ENCODE peak calls at places on chromosomes 4 and X, in ten cellular contexts. H is stomach, B is HCT116, P is H1, I is sigmoid colon, Z is suprapubic skin, C is GM12878, F is spleen, S is upper lobe of left lung, Y is K562. V is an unnamed sample.

GRCh38 chrX:292900-293897 is 12.0 kb downstream of the PLCXD1 start:
- DNase-seq in B (no peak), F (peak; percentile 66), I (peak; percentile 49), H (peak; percentile 22), S (peak; percentile 62), P (no peak), C (no peak), Z (peak; percentile 58), Y (no peak), V (no peak)

GRCh38 chrX:17496407-17496806 is 121.4 kb downstream of the NHS start:
- DNase-seq in Y (no peak), Z (no peak), H (peak; percentile 54), S (no peak), C (no peak), I (no peak), B (no peak), P (no peak), F (no peak), V (no peak)

GRCh38 chr4:154164931-154165839 is 326.4 kb downstream of the DCHS2 start:
- DNase-seq in B (peak; percentile 86), Z (no peak), H (no peak), S (no peak), F (no peak), Y (no peak), I (no peak), C (peak; percentile 69), P (no peak), V (peak; percentile 18)

GRCh38 chrX:46860536-46860935 is 23.7 kb downstream of the RP2 start:
- DNase-seq in S (no peak), H (no peak), C (no peak), I (no peak), Z (no peak), P (no peak), B (no peak), Y (no peak), F (no peak), V (no peak)

GRCh38 chrX:12999422-12999821 is 24.5 kb downstream of the TMSB4X start:
- DNase-seq in H (no peak), Z (no peak), P (no peak), F (no peak), S (no peak), B (no peak), Y (no peak), C (no peak), I (no peak), V (no peak)

GRCh38 chrX:14027511-14028019 is 2.1 kb downstream of the GEMIN8 start:
- DNase-seq in I (no peak), C (peak; percentile 63), Y (peak; percentile 9), P (no peak), B (no peak), H (no peak), F (no peak), S (no peak), Z (no peak), V (no peak)

GRCh38 chr4:168449740-168450442 is 30.4 kb downstream of the DDX60L start:
- DNase-seq in S (no peak), H (no peak), P (no peak), F (no peak), C (no peak), Z (peak; percentile 81), Y (no peak), I (peak; percentile 71), B (no peak), V (peak; percentile 67)

GRCh38 chr4:76585270-76585669 is 150.2 kb downstream of the SHROOM3 start:
- DNase-seq in Y (no peak), H (no peak), B (no peak), S (no peak), F (no peak), P (no peak), Z (no peak), I (no peak), C (no peak), V (no peak)

GRCh38 chrX:10254746-10255145 is 98.0 kb downstream of the CLCN4 start:
- DNase-seq in Y (no peak), I (no peak), C (no peak), S (no peak), B (no peak), Z (no peak), P (no peak), H (no peak), F (no peak), V (no peak)

GRCh38 chr4:130576218-130576617 is 1480.3 kb downstream of the C4orf33 start:
- DNase-seq in Y (no peak), I (no peak), P (no peak), Z (no peak), B (no peak), C (no peak), H (no peak), S (no peak), F (no peak), V (no peak)

GRCh38 chr4:75069493-75070074 is 136.7 kb downstream of the PARM1 start:
- DNase-seq in Z (no peak), P (no peak), F (no peak), S (no peak), Y (no peak), I (no peak), B (no peak), C (peak; percentile 68), H (no peak), V (no peak)

GRCh38 chrX:120452131-120452530 is 17.0 kb downstream of the LAMP2 start:
- DNase-seq in H (no peak), Y (peak; percentile 34), P (peak; percentile 43), C (no peak), Z (no peak), B (no peak), I (no peak), S (no peak), F (no peak), V (no peak)

GRCh38 chrX:16946971-16947562 is 609 bp downstream of the REPS2 start:
- DNase-seq in C (no peak), I (peak; percentile 66), H (peak; percentile 41), B (no peak), Z (no peak), P (no peak), S (no peak), F (peak; percentile 85), Y (no peak), V (no peak)

GRCh38 chr4:39855909-39856512 is 121.7 kb downstream of the PDS5A start:
- DNase-seq in S (no peak), P (no peak), Y (peak; percentile 6), F (no peak), B (no peak), Z (no peak), H (no peak), I (no peak), C (no peak), V (peak; percentile 5)

GRCh38 chr4:5045099-5045498 is 6.2 kb upstream of the STK32B start:
- DNase-seq in B (no peak), P (no peak), S (no peak), H (no peak), I (no peak), F (no peak), Y (no peak), C (no peak), Z (no peak), V (no peak)

GRCh38 chrX:6226053-6226645 is 2.5 kb downstream of the NLGN4X start:
- DNase-seq in Z (no peak), S (peak; percentile 44), C (no peak), B (no peak), I (no peak), H (no peak), F (peak; percentile 77), Y (no peak), P (peak; percentile 57), V (no peak)
- H3K4me3 ChIP-seq in Z (peak overlapping the region; percentile 39), S (peak overlapping the region; percentile 51), C (no peak overlapping the region), B (no peak overlapping the region), I (peak overlapping the region; percentile 31), H (peak overlapping the region; percentile 41), F (peak overlapping the region; percentile 51), Y (no peak overlapping the region), P (peak overlapping the region; percentile 89), V (no peak overlapping the region)

DNA sequence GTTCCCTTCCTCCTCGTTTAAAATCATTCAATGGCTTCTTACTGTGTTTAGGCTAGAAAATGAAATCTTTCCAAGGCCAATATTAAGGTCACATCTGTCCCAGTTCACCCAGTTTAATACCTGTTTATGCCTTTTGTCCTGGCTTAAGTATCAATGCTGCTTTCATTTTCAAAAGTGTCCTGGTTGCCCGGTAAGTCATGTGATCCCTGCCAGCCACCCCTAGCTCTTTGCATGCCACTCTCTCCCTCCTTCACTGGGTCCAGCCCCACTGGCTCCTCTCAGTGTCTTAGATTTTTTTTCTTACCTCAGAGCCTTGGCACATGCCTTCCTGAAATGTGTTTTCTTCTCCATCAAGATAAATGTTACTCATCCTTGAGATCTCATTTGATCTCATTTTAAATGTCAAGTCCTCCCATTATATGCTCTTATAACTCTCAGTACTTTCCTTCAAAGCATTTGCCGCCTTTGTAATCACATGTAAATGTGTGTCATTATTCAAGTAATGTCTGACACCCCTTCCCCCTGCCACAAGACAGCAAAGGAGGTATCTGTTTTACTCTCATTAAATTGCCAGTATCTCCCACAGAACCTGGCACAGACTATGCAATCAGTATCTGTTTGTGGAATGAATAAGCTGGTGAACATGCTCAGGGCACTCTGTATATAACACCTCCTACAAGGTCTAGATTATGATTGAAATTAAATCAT is 472.5 kb upstream of the RPS6KA3 start:
- DNase-seq in C (no peak), Z (no peak), F (no peak), S (no peak), P (no peak), B (no peak), H (no peak), I (no peak), Y (no peak), V (no peak)
- TF ChIP-seq POLR2AphosphoS5 in C (no peak), Z (no peak), F (no peak), S (no peak), P (no peak), B (no peak), H (no peak), I (no peak), Y (no peak), V (no peak)

DNA sequence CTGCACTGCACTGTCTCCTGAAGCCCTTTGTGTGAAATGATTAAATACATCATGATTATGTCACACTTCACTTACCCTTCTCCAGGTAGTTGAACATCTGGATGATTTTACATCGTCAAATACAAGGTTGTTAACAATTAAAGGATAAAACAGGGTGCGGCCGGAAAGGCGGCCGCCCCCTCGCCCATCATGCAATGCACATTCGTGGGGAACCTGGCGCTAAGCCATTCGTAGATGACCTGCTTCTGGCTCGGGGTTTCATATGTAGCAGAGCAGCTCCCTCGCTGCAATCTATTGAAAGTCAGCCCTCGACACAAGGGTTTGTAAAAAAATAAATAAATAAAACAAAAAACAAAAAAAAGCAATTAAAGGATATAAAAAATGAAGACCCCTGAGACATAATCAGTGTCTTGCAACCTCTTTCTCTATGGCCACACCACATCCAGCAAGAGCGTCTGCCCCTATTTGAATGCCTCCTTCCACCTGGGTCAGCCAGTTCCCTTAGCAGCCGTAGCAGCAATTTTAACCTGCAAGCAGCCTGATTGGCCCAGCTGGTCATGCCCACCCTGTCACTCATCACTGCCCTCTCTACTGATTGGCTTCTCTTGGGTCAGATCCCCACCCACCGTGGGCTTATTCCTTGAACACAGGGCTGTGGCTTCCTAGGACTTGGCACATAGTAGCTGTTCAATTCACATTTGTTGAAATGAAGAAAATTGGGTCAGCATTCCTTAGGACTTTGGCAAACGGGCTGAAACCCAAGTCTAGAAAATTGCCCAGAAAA is 147.8 kb upstream of the PSAPL1 start:
- DNase-seq in H (no peak), S (no peak), Y (peak; percentile 19), I (no peak), Z (no peak), B (no peak), F (no peak), C (no peak), P (no peak), V (no peak)
- H3K4me3 ChIP-seq in H (no peak overlapping the region), S (no peak overlapping the region), Y (no peak overlapping the region), I (no peak overlapping the region), Z (no peak overlapping the region), B (no peak overlapping the region), F (no peak overlapping the region), C (no peak overlapping the region), P (no peak overlapping the region), V (no peak overlapping the region)

GRCh38 chr4:165079476-165079875 is 25.8 kb downstream of the TRIM75 start:
- DNase-seq in B (no peak), Y (peak; percentile 15), F (no peak), Z (no peak), P (no peak), I (no peak), S (no peak), C (no peak), H (no peak), V (no peak)
- TF ChIP-seq POLR2AphosphoS5 in B (no peak), Y (no peak), F (no peak), Z (no peak), P (no peak), I (no peak), S (no peak), C (no peak), H (no peak), V (no peak)

V was measured in Panc1.